ENCODE peak calls at places on chromosomes 4 and X, in four cellular contexts. D is stomach, N is ovary, Z is mammary epithelial cell. E is an unnamed sample.

GRCh38 chr4:167232805-167233522 is 1.3 kb downstream of the SPOCK3 start:
- DNase-seq in N (no peak), Z (no peak), D (no peak), E (no peak)

GRCh38 chr4:82898322-82899243 is 2.0 kb upstream of the THAP9 start:
- DNase-seq in D (peak; percentile 41), Z (peak; percentile 56), N (no peak), E (no peak)

GRCh38 chr4:180542445-180543100 is 1700.6 kb upstream of the TENM3 start:
- DNase-seq in Z (peak; percentile 72), N (no peak), D (no peak), E (no peak)

GRCh38 chrX:111728096-111728495 is 47.1 kb downstream of the ALG13 start:
- DNase-seq in D (no peak), N (no peak), Z (no peak), E (no peak)

GRCh38 chrX:22526339-22526738 is 253.6 kb downstream of the CBLL2 start:
- DNase-seq in D (no peak), Z (peak; percentile 93), N (no peak), E (no peak)

GRCh38 chrX:119790977-119791436 is 423 bp downstream of the RPL39 start:
- DNase-seq in N (peak; percentile 33), D (no peak), Z (peak; percentile 16), E (no peak)

GRCh38 chrX:2677764-2678163 is 13.3 kb upstream of the CD99 start:
- DNase-seq in N (peak; percentile 89), D (peak; percentile 33), Z (peak; percentile 92), E (peak; percentile 51)

GRCh38 chrX:87664381-87664780 is 146.8 kb downstream of the KLHL4 start:
- DNase-seq in Z (peak; percentile 18), D (no peak), N (no peak), E (no peak)

GRCh38 chrX:152646961-152647360 is 9.3 kb downstream of the GABRQ start:
- DNase-seq in Z (no peak), D (no peak), N (no peak), E (no peak)

GRCh38 chr4:86586160-86586572 is 7.9 kb upstream of the PTPN13 start:
- DNase-seq in D (no peak), Z (peak; percentile 86), N (no peak), E (no peak)

GRCh38 chr4:94489075-94489474 is 37.3 kb downstream of the PDLIM5 start:
- DNase-seq in N (no peak), Z (no peak), D (no peak), E (no peak)

GRCh38 chr4:1673671-1674070 is 10.4 kb downstream of the FAM53A start:
- DNase-seq in N (no peak), D (no peak), Z (no peak), E (no peak)
- H3K27ac ChIP-seq in N (no peak overlapping the region), D (no peak overlapping the region), Z (no peak overlapping the region), E (no peak overlapping the region)

DNA sequence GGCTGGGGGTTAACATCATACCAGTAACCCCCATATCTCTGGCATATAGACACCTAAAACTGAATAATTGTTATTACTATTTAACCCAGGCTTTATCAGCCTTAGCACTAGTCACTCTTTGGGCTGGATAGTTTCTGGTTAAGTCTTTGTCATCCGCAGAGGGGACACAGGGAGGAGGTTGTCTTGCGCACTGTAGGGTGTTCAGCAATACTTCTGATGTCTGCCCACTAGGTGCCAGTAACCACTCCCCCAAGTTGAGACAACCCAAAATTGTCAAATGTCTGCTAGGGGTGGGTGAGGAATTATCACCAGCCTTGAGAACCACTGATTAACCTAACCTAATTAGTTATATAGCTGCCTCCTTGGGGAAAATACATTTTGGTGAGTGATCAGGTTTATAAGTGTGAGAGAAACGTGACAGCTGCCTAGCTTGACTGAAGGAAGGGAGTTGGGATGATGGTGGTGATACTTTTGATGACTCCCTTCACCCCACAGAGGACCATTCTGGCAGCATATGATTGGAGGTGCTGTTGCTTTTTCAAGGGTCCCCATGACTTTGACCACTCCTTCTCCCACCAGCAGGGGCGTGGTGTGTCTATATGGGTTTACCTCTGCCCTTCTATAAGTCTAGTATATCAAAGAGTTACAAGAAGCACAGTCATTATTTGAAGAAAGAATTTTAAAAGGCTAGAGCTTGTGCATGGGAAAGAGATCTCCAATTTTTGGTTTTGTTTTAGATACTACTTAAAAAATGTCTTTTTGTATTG is 140.9 kb downstream of the STIM2 start:
- DNase-seq in Z (no peak), N (no peak), D (no peak), E (no peak)
- TF ChIP-seq CTCF in Z (no peak), N (no peak), D (no peak), E (no peak)

DNA sequence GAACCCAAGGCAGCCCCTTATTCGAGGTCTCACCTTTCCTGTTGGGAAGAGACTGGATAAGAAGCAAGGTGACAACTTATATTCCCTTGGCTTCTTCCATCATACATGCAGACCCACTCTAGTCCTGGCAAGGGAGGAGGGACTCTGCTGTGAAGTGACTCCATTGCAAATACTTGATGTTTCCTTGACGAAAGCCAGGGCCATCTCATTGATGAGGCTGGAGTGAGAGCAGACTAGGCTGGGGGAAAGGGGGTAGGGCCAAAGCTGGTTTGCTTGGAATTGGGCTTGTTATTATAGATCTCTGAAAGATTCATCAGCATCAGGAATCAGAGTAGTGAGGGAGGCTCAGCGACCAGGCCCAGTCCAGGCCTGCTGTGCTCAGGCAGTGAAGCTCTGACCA is 2.3 kb upstream of the NHSL2 start:
- DNase-seq in D (no peak), N (no peak), Z (no peak), E (no peak)
- H3K27me3 ChIP-seq in D (peaks cover 46% of the 10 kb centered on the region), N (no peaks in the 10 kb centered on the region), Z (peaks cover 20% of the 10 kb centered on the region), E (peaks cover 10% of the 10 kb centered on the region)

DNA sequence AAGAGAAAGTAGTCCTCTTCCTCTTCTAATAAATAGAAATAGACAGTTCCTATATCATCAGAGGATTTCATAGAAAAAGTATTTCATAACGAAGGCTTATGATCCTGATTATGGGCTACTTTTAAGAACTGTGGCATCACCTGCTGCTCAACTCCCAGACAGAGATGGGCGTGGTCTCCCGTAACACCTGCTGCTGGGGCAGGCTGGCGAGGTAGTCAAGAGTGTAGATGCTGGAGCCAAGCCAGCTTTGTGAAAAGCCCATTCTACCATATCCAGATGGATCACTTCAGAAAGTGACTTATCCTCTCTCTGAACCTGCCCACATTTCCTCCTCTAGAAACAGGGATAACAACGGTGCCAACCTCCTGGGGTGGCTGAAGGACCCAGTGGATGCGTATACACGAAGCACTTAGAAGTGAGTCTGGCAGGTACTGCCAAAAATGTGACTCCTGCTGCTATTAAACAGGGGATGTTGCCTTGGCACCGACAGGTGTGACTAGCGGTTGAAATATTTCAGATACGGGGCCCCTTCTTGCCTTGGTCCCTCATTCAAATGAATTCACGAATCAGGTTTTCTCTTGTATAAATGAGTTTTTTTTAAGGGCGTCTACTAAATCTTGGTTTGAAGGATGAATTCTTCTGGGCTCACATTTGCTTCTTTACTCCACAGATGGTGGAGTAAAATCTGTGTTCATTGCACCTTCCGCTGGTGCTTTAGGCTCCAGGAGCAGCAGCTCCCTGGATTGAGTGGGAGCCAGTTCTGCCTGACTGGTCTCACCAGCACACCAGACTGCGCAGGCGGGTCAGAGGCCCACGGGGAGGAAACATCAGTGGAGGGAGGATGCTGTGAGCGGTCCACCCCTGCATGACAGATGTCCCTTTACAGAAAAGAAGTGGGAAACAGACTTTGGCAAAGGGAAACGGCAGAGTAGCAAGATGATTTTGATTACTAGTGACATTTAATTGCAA is 95.7 kb downstream of the SORBS2 start:
- DNase-seq in D (no peak), Z (no peak), N (no peak), E (no peak)
- H3K27ac ChIP-seq in D (peak overlapping the region; percentile 32), Z (no peak overlapping the region), N (no peak overlapping the region), E (no peak overlapping the region)

GRCh38 chr4:5051210-5051691 is at the start of gene STK32B:
- DNase-seq in D (peak; percentile 68), N (peak; percentile 46), Z (peak; percentile 80), E (no peak)
- TF ChIP-seq CTCF in D (no peak), N (no peak), Z (no peak), E (no peak)

DNA sequence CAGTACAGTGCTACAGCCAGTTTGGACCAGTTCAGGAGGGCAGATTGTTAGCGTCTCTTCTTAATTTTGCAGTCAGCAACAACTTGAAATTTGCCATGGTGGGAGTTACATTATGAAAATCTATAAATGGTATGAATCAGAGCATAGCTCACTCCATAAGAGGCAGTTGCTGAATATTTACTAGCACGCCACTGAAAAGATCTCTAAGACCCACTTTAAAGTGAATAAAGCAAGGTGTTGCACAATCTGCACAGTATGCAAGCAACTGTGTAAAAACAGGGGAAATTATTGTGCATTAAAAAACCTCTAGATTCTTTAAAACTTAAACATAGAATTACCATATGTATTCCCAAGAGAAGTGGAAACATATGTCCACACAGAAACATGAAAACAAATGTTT is 20.2 kb upstream of the SOD3 start:
- DNase-seq in N (no peak), Z (no peak), D (no peak), E (no peak)
- H3K27me3 ChIP-seq in N (no peaks in the 10 kb centered on the region), Z (no peaks in the 10 kb centered on the region), D (no peaks in the 10 kb centered on the region), E (no peaks in the 10 kb centered on the region)

GRCh38 chr4:105894570-105895323 is 524 bp upstream of the NPNT start:
- DNase-seq in D (no peak), Z (peak; percentile 10), N (no peak), E (no peak)
- H3K27ac ChIP-seq in D (no peak overlapping the region), Z (no peak overlapping the region), N (no peak overlapping the region), E (peak overlapping the region; percentile 88)